ENCODE peak calls at places on chromosomes 13 and 19, in five cellular contexts. B is thoracic aorta, O is left ventricle myocardium inferior, F is heart right ventricle, Z is tibial artery. H is an unnamed sample. For H3K4me1, the result is how much of the 10 kb centered on the place peaks cover.

GRCh38 chr19:3097442-3097871 is 3.3 kb downstream of the GNA11 start:
- DNase-seq in Z (no peak), B (no peak), O (no peak), F (peak), H (no peak)

GRCh38 chr19:17841371-17841809 is 6.4 kb downstream of the JAK3 start:
- DNase-seq in B (no peak), Z (no peak), F (no peak), O (no peak), H (no peak)

GRCh38 chr13:46660859-46661258 is 107.9 kb downstream of the LRCH1 start:
- DNase-seq in O (no peak), Z (no peak), B (no peak), F (no peak), H (no peak)

GRCh38 chr19:58338336-58338735 is 11.5 kb downstream of the ZSCAN22 start:
- DNase-seq in Z (no peak), O (no peak), B (no peak), F (no peak), H (no peak)

GRCh38 chr19:51194527-51195315 is 30.2 kb upstream of the CD33 start:
- DNase-seq in F (no peak), B (no peak), Z (no peak), O (no peak), H (no peak)

GRCh38 chr19:4431808-4432674 is 25.6 kb downstream of the UBXN6 start:
- DNase-seq in B (no peak), O (no peak), F (no peak), Z (no peak), H (no peak)

GRCh38 chr13:38804536-38804935 is 117.7 kb downstream of the FREM2 start:
- DNase-seq in F (no peak), O (no peak), Z (no peak), B (no peak), H (no peak)

GRCh38 chr19:30785728-30786127 is 413.5 kb downstream of the ZNF536 start:
- DNase-seq in O (no peak), B (no peak), F (no peak), Z (no peak), H (no peak)

GRCh38 chr19:18603255-18603957 is 3.2 kb downstream of the CRLF1 start:
- DNase-seq in O (no peak), B (no peak), Z (peak), F (no peak), H (no peak)

GRCh38 chr13:110799246-110800236 is 86.0 kb downstream of the ING1 start:
- DNase-seq in F (peak), O (no peak), B (no peak), Z (peak), H (no peak)

GRCh38 chr13:72132065-72132464 is 265.1 kb upstream of the DACH1 start:
- DNase-seq in B (no peak), Z (no peak), O (no peak), F (no peak), H (no peak)

GRCh38 chr19:38650180-38650775 is 2.8 kb downstream of the ACTN4 start:
- DNase-seq in O (no peak), B (no peak), Z (no peak), F (no peak), H (no peak)

DNA sequence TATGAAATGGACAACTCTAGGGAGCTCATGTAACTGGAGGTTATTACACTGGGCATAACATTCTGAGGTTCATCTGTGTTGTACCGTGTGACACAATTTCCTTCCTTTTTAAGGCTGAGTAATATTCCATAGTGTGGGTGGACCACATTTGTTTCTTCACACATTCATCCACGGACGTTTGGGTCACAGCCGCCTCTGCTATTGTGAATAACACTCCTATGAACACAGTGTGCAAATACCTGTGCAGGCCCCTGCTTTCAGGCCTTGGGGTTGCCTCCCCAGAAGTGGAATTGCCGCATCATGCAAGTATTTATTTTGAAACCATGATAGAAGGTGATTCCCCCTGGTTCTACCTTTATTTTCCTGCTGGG is 63.4 kb upstream of the MCF2L start:
- DNase-seq in Z (no peak), B (no peak), O (no peak), F (no peak), H (no peak)
- TF ChIP-seq CTCF in Z (no peak), B (no peak), O (no peak), F (no peak), H (no peak)

GRCh38 chr19:852136-853013 is at the start of gene ELANE:
- DNase-seq in Z (no peak), O (no peak), B (no peak), F (no peak), H (no peak)
- H3K27ac ChIP-seq in Z (peak), O (peak), B (no peak), F (no peak), H (peak)

DNA sequence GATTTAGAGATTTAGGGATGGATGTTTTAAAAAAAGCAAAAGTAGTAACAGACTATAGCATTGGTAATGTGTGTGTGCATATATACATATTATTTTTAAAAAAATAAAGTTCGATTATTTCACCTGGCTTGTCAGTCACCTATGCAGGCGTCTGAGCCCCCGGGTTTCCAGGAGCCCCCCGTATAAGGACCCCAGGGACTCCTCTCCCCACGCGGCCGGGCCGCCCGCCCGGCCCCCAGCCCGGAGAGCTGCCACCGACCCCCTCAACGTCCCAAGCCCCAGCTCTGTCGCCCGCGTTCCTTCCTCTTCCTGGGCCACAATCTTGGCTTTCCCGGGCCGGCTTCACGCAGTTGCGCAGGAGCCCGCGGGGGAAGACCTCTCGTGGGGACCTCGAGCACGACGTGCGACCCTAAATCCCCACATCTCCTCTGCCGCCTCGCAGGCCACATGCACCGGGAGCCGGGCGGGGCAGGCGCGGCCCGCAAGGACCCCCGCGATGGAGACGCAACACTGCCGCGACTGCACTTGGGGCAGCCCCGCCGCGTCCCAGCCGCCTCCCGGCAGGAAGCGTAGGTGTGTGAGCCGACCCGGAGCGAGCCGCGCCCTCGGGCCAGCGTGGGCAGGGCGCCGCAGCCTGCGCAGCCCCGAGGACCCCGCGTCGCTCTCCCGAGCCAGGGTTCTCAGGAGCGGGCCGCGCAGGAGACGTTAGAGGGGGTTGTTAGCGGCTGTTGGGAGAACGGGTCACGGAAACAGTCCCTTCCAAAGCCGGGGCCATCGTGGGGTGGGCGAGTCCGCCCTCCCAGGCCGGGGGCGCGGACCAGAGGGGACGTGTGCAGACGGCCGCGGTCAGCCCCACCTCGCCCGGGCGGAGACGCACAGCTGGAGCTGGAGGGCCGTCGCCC is 840 bp upstream of the CCNA1 start:
- DNase-seq in Z (no peak), O (no peak), F (no peak), B (no peak), H (no peak)
- H3K4me1 ChIP-seq in Z (under half), O (under half), F (under half), B (under half), H (under half)

GRCh38 chr19:40445637-40445944 is 1.5 kb upstream of the SERTAD3 start:
- DNase-seq in Z (no peak), B (no peak), O (no peak), F (no peak), H (no peak)

GRCh38 chr19:40443930-40444180 is 280 bp downstream of the SERTAD3 start:
- DNase-seq in F (no peak), Z (no peak), O (no peak), B (no peak), H (no peak)

GRCh38 chr19:40445006-40445312 is 824 bp upstream of the SERTAD3 start:
- DNase-seq in O (no peak), F (no peak), Z (no peak), B (no peak), H (no peak)

GRCh38 chr19:40443131-40443929 is 805 bp downstream of the SERTAD3 start:
- DNase-seq in Z (peak), F (peak), O (peak), B (peak), H (peak)

GRCh38 chr19:40444181-40445005 is at the start of gene SERTAD3:
- DNase-seq in Z (peak), O (peak), F (peak), B (peak), H (peak)
- TF ChIP-seq CTCF in Z (no peak), O (no peak), F (no peak), B (peak), H (peak)

GRCh38 chr13:32961724-32962123 is 54.5 kb upstream of the KL start:
- DNase-seq in Z (no peak), O (no peak), F (no peak), B (no peak), H (no peak)
- H3K27ac ChIP-seq in Z (no peak), O (no peak), F (no peak), B (no peak), H (no peak)

GRCh38 chr13:113732176-113732960 is 26.7 kb upstream of the TMEM255B start:
- DNase-seq in Z (no peak), F (no peak), B (no peak), O (no peak), H (no peak)

GRCh38 chr13:113731192-113732175 is 27.5 kb upstream of the TMEM255B start:
- DNase-seq in Z (no peak), B (no peak), O (no peak), F (no peak), H (no peak)

GRCh38 chr13:113734099-113734825 is 24.8 kb upstream of the TMEM255B start:
- DNase-seq in Z (no peak), B (no peak), O (no peak), F (no peak), H (no peak)

GRCh38 chr13:113734826-113735125 is 24.2 kb upstream of the TMEM255B start:
- DNase-seq in O (no peak), F (no peak), B (no peak), Z (no peak), H (no peak)

GRCh38 chr13:113732961-113733950 is 25.8 kb upstream of the TMEM255B start:
- DNase-seq in B (no peak), F (no peak), O (no peak), Z (no peak), H (no peak)
- H3K4me1 ChIP-seq in B (under half), F (under half), O (under half), Z (under half), H (under half)

GRCh38 chr19:5561559-5561958 is 6.2 kb downstream of the TINCR start:
- DNase-seq in B (no peak), Z (no peak), O (no peak), F (no peak), H (no peak)
- TF ChIP-seq CTCF in B (no peak), Z (peak), O (no peak), F (peak), H (no peak)

H was measured in gastrocnemius medialis.